ENCODE peak calls at places on chromosomes 1 and 21, in six cellular contexts. One of them, this sample, is unnamed.

GRCh38 chr1:42145726-42146125 is 7.5 kb upstream of the GUCA2B start:
- DNase-seq in EH: no peak
- DNase-seq in Right ventricle myocardium superior: no peak
- DNase-seq in amniotic epithelial cell: no peak
- DNase-seq in activated gamma-delta T cell treated with anti-CD3 and anti-CD28 coated beads, Interleukin-2, amount 50 U/mL, for 16 hours: no peak
- DNase-seq in stimulated activated CD4-positive, alpha-beta T cell treated with anti-CD3 and anti-CD28 coated beads, Interleukin-4, amount 100 ng/mL, for 48 hours: no peak
- DNase-seq in this sample: no peak

GRCh38 chr1:246930830-246931548 is 759 bp downstream of the AHCTF1 start:
- DNase-seq in stimulated activated CD4-positive, alpha-beta T cell treated with anti-CD3 and anti-CD28 coated beads, Interleukin-4, amount 100 ng/mL, for 48 hours: peak
- DNase-seq in amniotic epithelial cell: peak
- DNase-seq in Right ventricle myocardium superior: peak
- DNase-seq in activated gamma-delta T cell treated with anti-CD3 and anti-CD28 coated beads, Interleukin-2, amount 50 U/mL, for 16 hours: peak
- DNase-seq in EH: peak
- DNase-seq in this sample: peak

GRCh38 chr21:41501919-41502318 is 6.0 kb downstream of the TMPRSS2 start:
- DNase-seq in amniotic epithelial cell: no peak
- DNase-seq in activated gamma-delta T cell treated with anti-CD3 and anti-CD28 coated beads, Interleukin-2, amount 50 U/mL, for 16 hours: no peak
- DNase-seq in stimulated activated CD4-positive, alpha-beta T cell treated with anti-CD3 and anti-CD28 coated beads, Interleukin-4, amount 100 ng/mL, for 48 hours: no peak
- DNase-seq in EH: no peak
- DNase-seq in Right ventricle myocardium superior: no peak
- DNase-seq in this sample: no peak

GRCh38 chr1:63487336-63488065 is 35.5 kb downstream of the ITGB3BP start:
- DNase-seq in EH: peak
- DNase-seq in Right ventricle myocardium superior: no peak
- DNase-seq in stimulated activated CD4-positive, alpha-beta T cell treated with anti-CD3 and anti-CD28 coated beads, Interleukin-4, amount 100 ng/mL, for 48 hours: no peak
- DNase-seq in activated gamma-delta T cell treated with anti-CD3 and anti-CD28 coated beads, Interleukin-2, amount 50 U/mL, for 16 hours: no peak
- DNase-seq in amniotic epithelial cell: peak
- DNase-seq in this sample: no peak

GRCh38 chr1:20383631-20384030 is 93.0 kb downstream of the VWA5B1 start:
- DNase-seq in amniotic epithelial cell: no peak
- DNase-seq in Right ventricle myocardium superior: no peak
- DNase-seq in activated gamma-delta T cell treated with anti-CD3 and anti-CD28 coated beads, Interleukin-2, amount 50 U/mL, for 16 hours: no peak
- DNase-seq in EH: no peak
- DNase-seq in stimulated activated CD4-positive, alpha-beta T cell treated with anti-CD3 and anti-CD28 coated beads, Interleukin-4, amount 100 ng/mL, for 48 hours: no peak
- DNase-seq in this sample: no peak

GRCh38 chr1:36385410-36386261 is at the start of gene STK40:
- DNase-seq in activated gamma-delta T cell treated with anti-CD3 and anti-CD28 coated beads, Interleukin-2, amount 50 U/mL, for 16 hours: peak
- DNase-seq in stimulated activated CD4-positive, alpha-beta T cell treated with anti-CD3 and anti-CD28 coated beads, Interleukin-4, amount 100 ng/mL, for 48 hours: peak
- DNase-seq in EH: peak
- DNase-seq in Right ventricle myocardium superior: peak
- DNase-seq in amniotic epithelial cell: peak
- DNase-seq in this sample: peak

GRCh38 chr1:155971910-155972809 is 6.2 kb downstream of the ARHGEF2 start:
- DNase-seq in activated gamma-delta T cell treated with anti-CD3 and anti-CD28 coated beads, Interleukin-2, amount 50 U/mL, for 16 hours: no peak
- DNase-seq in EH: no peak
- DNase-seq in stimulated activated CD4-positive, alpha-beta T cell treated with anti-CD3 and anti-CD28 coated beads, Interleukin-4, amount 100 ng/mL, for 48 hours: no peak
- DNase-seq in Right ventricle myocardium superior: no peak
- DNase-seq in amniotic epithelial cell: no peak
- DNase-seq in this sample: no peak

GRCh38 chr1:16605213-16605525 is 8.2 kb downstream of the NBPF1 start:
- DNase-seq in stimulated activated CD4-positive, alpha-beta T cell treated with anti-CD3 and anti-CD28 coated beads, Interleukin-4, amount 100 ng/mL, for 48 hours: no peak
- DNase-seq in Right ventricle myocardium superior: no peak
- DNase-seq in activated gamma-delta T cell treated with anti-CD3 and anti-CD28 coated beads, Interleukin-2, amount 50 U/mL, for 16 hours: no peak
- DNase-seq in amniotic epithelial cell: no peak
- DNase-seq in EH: no peak
- DNase-seq in this sample: no peak

GRCh38 chr1:45499415-45499769 is 481 bp downstream of the CCDC163 start:
- DNase-seq in activated gamma-delta T cell treated with anti-CD3 and anti-CD28 coated beads, Interleukin-2, amount 50 U/mL, for 16 hours: no peak
- DNase-seq in amniotic epithelial cell: no peak
- DNase-seq in Right ventricle myocardium superior: no peak
- DNase-seq in stimulated activated CD4-positive, alpha-beta T cell treated with anti-CD3 and anti-CD28 coated beads, Interleukin-4, amount 100 ng/mL, for 48 hours: no peak
- DNase-seq in EH: no peak
- DNase-seq in this sample: no peak

GRCh38 chr1:218967836-218968235 is 205.8 kb upstream of the LYPLAL1 start:
- DNase-seq in activated gamma-delta T cell treated with anti-CD3 and anti-CD28 coated beads, Interleukin-2, amount 50 U/mL, for 16 hours: no peak
- DNase-seq in EH: peak
- DNase-seq in stimulated activated CD4-positive, alpha-beta T cell treated with anti-CD3 and anti-CD28 coated beads, Interleukin-4, amount 100 ng/mL, for 48 hours: no peak
- DNase-seq in amniotic epithelial cell: peak
- DNase-seq in Right ventricle myocardium superior: no peak
- DNase-seq in this sample: no peak